ENCODE peak calls at places on chromosome 3, in eight cellular contexts. U is activated CD4-positive, alpha-beta T cell treated with anti-CD3 and anti-CD28 coated beads for 1 hour; W is ACHN; Z is A172; Q is neural crest cell; A is activated CD8-positive, alpha-beta T cell treated with anti-CD3 and anti-CD28 coated beads for 36 hours; D is H7; T is nucleus accumbens. X is an unnamed sample.

GRCh38 chr3:15345608-15346137 is 13.3 kb upstream of the SH3BP5 start:
- DNase-seq in U (no peak), W (no peak), Z (no peak), Q (no peak), A (no peak), D (no peak), T (no peak), X (no peak)

GRCh38 chr3:115713247-115713646 is 89.9 kb downstream of the GAP43 start:
- DNase-seq in U (no peak), W (no peak), Z (no peak), Q (no peak), A (no peak), D (no peak), T (peak; percentile 9), X (no peak)

GRCh38 chr3:134357261-134357913 is 16.9 kb downstream of the AMOTL2 start:
- DNase-seq in U (no peak), W (no peak), Z (no peak), Q (no peak), A (no peak), D (peak; percentile 25), T (no peak), X (no peak)

GRCh38 chr3:186971578-186971977 is 41.3 kb downstream of the ST6GAL1 start:
- DNase-seq in U (no peak), W (no peak), Z (no peak), Q (no peak), A (no peak), D (no peak), T (no peak), X (no peak)

GRCh38 chr3:57952208-57952631 is 56.0 kb upstream of the FLNB start:
- DNase-seq in U (no peak), W (peak; percentile 87), Z (peak; percentile 97), Q (no peak), A (no peak), D (peak; percentile 61), T (peak; percentile 7), X (no peak)

GRCh38 chr3:134326760-134327593 is 47.3 kb downstream of the AMOTL2 start:
- DNase-seq in U (no peak), W (peak; percentile 98), Z (peak; percentile 99), Q (no peak), A (no peak), D (peak; percentile 74), T (no peak), X (peak; percentile 54)

GRCh38 chr3:5226783-5227182 is 39.3 kb downstream of the EDEM1 start:
- DNase-seq in U (no peak), W (peak; percentile 35), Z (peak; percentile 16), Q (no peak), A (no peak), D (no peak), T (no peak), X (no peak)

GRCh38 chr3:11989383-11990050 is 14.7 kb upstream of the SYN2 start:
- DNase-seq in U (no peak), W (no peak), Z (peak; percentile 46), Q (no peak), A (no peak), D (no peak), T (no peak), X (no peak)

GRCh38 chr3:141366285-141367037 is 1.8 kb upstream of the ZBTB38 start:
- DNase-seq in U (no peak), W (peak; percentile 82), Z (peak; percentile 95), Q (no peak), A (no peak), D (no peak), T (no peak), X (no peak)

GRCh38 chr3:95705786-95706418 is 1108.5 kb upstream of the EPHA6 start:
- DNase-seq in U (no peak), W (peak; percentile 84), Z (peak; percentile 62), Q (no peak), A (peak; percentile 18), D (no peak), T (no peak), X (no peak)

GRCh38 chr3:171566803-171567422 is 106.7 kb upstream of the TNIK start:
- DNase-seq in U (no peak), W (peak; percentile 55), Z (peak; percentile 45), Q (no peak), A (no peak), D (peak; percentile 51), T (no peak), X (no peak)

GRCh38 chr3:124121379-124122336 is 129.7 kb upstream of the ROPN1 start:
- DNase-seq in U (no peak), W (no peak), Z (no peak), Q (no peak), A (no peak), D (no peak), T (no peak), X (no peak)

GRCh38 chr3:12994357-12994606 is 78.9 kb downstream of the IQSEC1 start:
- DNase-seq in U (no peak), W (peak; percentile 31), Z (no peak), Q (no peak), A (peak; percentile 43), D (peak; percentile 86), T (no peak), X (no peak)

GRCh38 chr3:6168242-6168641 is 692.7 kb upstream of the GRM7 start:
- DNase-seq in U (no peak), W (no peak), Z (no peak), Q (no peak), A (no peak), D (no peak), T (no peak), X (no peak)

GRCh38 chr3:134846943-134847342 is 51.9 kb downstream of the EPHB1 start:
- DNase-seq in U (no peak), W (peak; percentile 96), Z (peak; percentile 18), Q (no peak), A (no peak), D (no peak), T (no peak), X (no peak)

GRCh38 chr3:60497922-60498321 is 753.3 kb downstream of the FHIT start:
- DNase-seq in U (no peak), W (no peak), Z (no peak), Q (no peak), A (no peak), D (no peak), T (no peak), X (no peak)

GRCh38 chr3:1824359-1824758 is 274.3 kb upstream of the CNTN4 start:
- DNase-seq in U (no peak), W (no peak), Z (no peak), Q (no peak), A (no peak), D (no peak), T (no peak), X (no peak)

GRCh38 chr3:31081031-31081662 is 186.7 kb upstream of the GADL1 start:
- DNase-seq in U (no peak), W (no peak), Z (no peak), Q (no peak), A (no peak), D (no peak), T (no peak), X (no peak)

GRCh38 chr3:107833046-107833445 is 257.8 kb downstream of the CD47 start:
- DNase-seq in U (no peak), W (no peak), Z (no peak), Q (no peak), A (no peak), D (peak; percentile 32), T (no peak), X (no peak)

GRCh38 chr3:45905755-45906154 is 19.4 kb downstream of the CCR9 start:
- DNase-seq in U (no peak), W (no peak), Z (no peak), Q (no peak), A (no peak), D (no peak), T (no peak), X (no peak)

GRCh38 chr3:134317106-134317947 is 56.9 kb downstream of the AMOTL2 start:
- DNase-seq in U (no peak), W (peak; percentile 71), Z (peak; percentile 94), Q (no peak), A (no peak), D (no peak), T (no peak), X (peak; percentile 40)

GRCh38 chr3:192864943-192865342 is 52.7 kb downstream of the MB21D2 start:
- DNase-seq in U (no peak), W (no peak), Z (no peak), Q (no peak), A (no peak), D (no peak), T (peak; percentile 18), X (no peak)

GRCh38 chr3:24145481-24145880 is 200.4 kb downstream of the NR1D2 start:
- DNase-seq in U (no peak), W (no peak), Z (peak; percentile 29), Q (no peak), A (no peak), D (no peak), T (no peak), X (no peak)

GRCh38 chr3:147360936-147361670 is 45.2 kb downstream of the ZIC4 start:
- DNase-seq in U (no peak), W (no peak), Z (no peak), Q (no peak), A (peak; percentile 6), D (peak; percentile 73), T (no peak), X (peak; percentile 61)

GRCh38 chr3:127959873-127960272 is 44.8 kb downstream of the KBTBD12 start:
- DNase-seq in U (no peak), W (peak; percentile 42), Z (peak; percentile 42), Q (peak; percentile 24), A (no peak), D (peak; percentile 63), T (no peak), X (peak; percentile 57)

GRCh38 chr3:117528688-117529087 is 819.1 kb downstream of the TUSC7 start:
- DNase-seq in U (no peak), W (no peak), Z (no peak), Q (no peak), A (no peak), D (no peak), T (no peak), X (no peak)

GRCh38 chr3:73621388-73621787 is 3.4 kb downstream of the PDZRN3 start:
- DNase-seq in U (no peak), W (no peak), Z (no peak), Q (no peak), A (no peak), D (no peak), T (no peak), X (no peak)

GRCh38 chr3:112602217-112602838 is 38.6 kb downstream of the CCDC80 start:
- DNase-seq in U (no peak), W (no peak), Z (no peak), Q (no peak), A (no peak), D (no peak), T (no peak), X (no peak)

GRCh38 chr3:87358066-87358465 is 81.7 kb upstream of the POU1F1 start:
- DNase-seq in U (no peak), W (no peak), Z (no peak), Q (no peak), A (no peak), D (no peak), T (no peak), X (no peak)

GRCh38 chr3:120894285-120894684 is 13.7 kb upstream of the STXBP5L start:
- DNase-seq in U (no peak), W (no peak), Z (peak; percentile 92), Q (no peak), A (no peak), D (peak; percentile 4), T (no peak), X (no peak)

GRCh38 chr3:12229144-12229871 is 59.6 kb upstream of the PPARG start:
- DNase-seq in U (no peak), W (no peak), Z (no peak), Q (no peak), A (no peak), D (no peak), T (no peak), X (no peak)

GRCh38 chr3:42148982-42149432 is 57.9 kb downstream of the TRAK1 start:
- DNase-seq in U (no peak), W (peak; percentile 46), Z (peak; percentile 42), Q (peak; percentile 50), A (no peak), D (peak; percentile 76), T (peak; percentile 95), X (peak; percentile 86)

GRCh38 chr3:177692304-177692703 is 495.0 kb upstream of the TBL1XR1 start:
- DNase-seq in U (no peak), W (no peak), Z (no peak), Q (no peak), A (no peak), D (no peak), T (no peak), X (no peak)

GRCh38 chr3:143536817-143537535 is 311.3 kb downstream of the SLC9A9 start:
- DNase-seq in U (no peak), W (no peak), Z (no peak), Q (no peak), A (no peak), D (no peak), T (no peak), X (no peak)